ENCODE peak calls at places on chromosomes 12 and 14, in four cellular contexts. One of them, this sample, is unnamed.

GRCh38 chr12:66449531-66449930 is 147.2 kb downstream of the HELB start:
- DNase-seq in HepG2: no peak
- DNase-seq in A549: no peak
- DNase-seq in K562: no peak
- DNase-seq in this sample: no peak

GRCh38 chr12:10959777-10960176 is 20.7 kb upstream of the TAS2R14 start:
- DNase-seq in HepG2: peak; percentile 6
- DNase-seq in A549: no peak
- DNase-seq in K562: no peak
- DNase-seq in this sample: no peak

GRCh38 chr14:93081875-93082570 is 33.7 kb downstream of the ITPK1 start:
- DNase-seq in HepG2: no peak
- DNase-seq in K562: no peak
- DNase-seq in A549: no peak
- DNase-seq in this sample: no peak

GRCh38 chr12:44788731-44789130 is 87.4 kb downstream of the NELL2 start:
- DNase-seq in K562: no peak
- DNase-seq in A549: no peak
- DNase-seq in HepG2: no peak
- DNase-seq in this sample: no peak

GRCh38 chr14:93980464-93981201 is 4.3 kb upstream of the ASB2 start:
- DNase-seq in K562: no peak
- DNase-seq in A549: no peak
- DNase-seq in HepG2: no peak
- DNase-seq in this sample: no peak

GRCh38 chr14:29927596-29928341 is at the start of gene PRKD1:
- DNase-seq in HepG2: peak; percentile 28
- DNase-seq in A549: peak; percentile 65
- DNase-seq in K562: peak; percentile 68
- DNase-seq in this sample: peak; percentile 70

GRCh38 chr12:46473634-46474201 is 101.1 kb upstream of the SLC38A2 start:
- DNase-seq in HepG2: peak; percentile 95
- DNase-seq in A549: peak; percentile 86
- DNase-seq in K562: peak; percentile 56
- DNase-seq in this sample: no peak

GRCh38 chr12:532908-533565 is 73.3 kb downstream of the B4GALNT3 start:
- DNase-seq in HepG2: no peak
- DNase-seq in K562: no peak
- DNase-seq in A549: no peak
- DNase-seq in this sample: no peak

GRCh38 chr14:74611672-74612345 is at the start of gene LTBP2:
- DNase-seq in HepG2: no peak
- DNase-seq in K562: no peak
- DNase-seq in A549: no peak
- DNase-seq in this sample: peak; percentile 26

GRCh38 chr12:76883151-76883550 is 4.3 kb upstream of the CSRP2 start:
- DNase-seq in K562: peak; percentile 43
- DNase-seq in A549: no peak
- DNase-seq in HepG2: no peak
- DNase-seq in this sample: no peak

GRCh38 chr12:50677858-50678257 is 86.0 kb upstream of the ATF1 start:
- DNase-seq in K562: no peak
- DNase-seq in A549: no peak
- DNase-seq in HepG2: no peak
- DNase-seq in this sample: no peak

GRCh38 chr12:65923228-65923627 is 98.9 kb downstream of the HMGA2 start:
- DNase-seq in A549: no peak
- DNase-seq in K562: no peak
- DNase-seq in HepG2: no peak
- DNase-seq in this sample: no peak

GRCh38 chr14:22630486-22630885 is 13.7 kb downstream of the OR6J1 start:
- DNase-seq in HepG2: no peak
- DNase-seq in A549: no peak
- DNase-seq in K562: no peak
- DNase-seq in this sample: no peak

DNA sequence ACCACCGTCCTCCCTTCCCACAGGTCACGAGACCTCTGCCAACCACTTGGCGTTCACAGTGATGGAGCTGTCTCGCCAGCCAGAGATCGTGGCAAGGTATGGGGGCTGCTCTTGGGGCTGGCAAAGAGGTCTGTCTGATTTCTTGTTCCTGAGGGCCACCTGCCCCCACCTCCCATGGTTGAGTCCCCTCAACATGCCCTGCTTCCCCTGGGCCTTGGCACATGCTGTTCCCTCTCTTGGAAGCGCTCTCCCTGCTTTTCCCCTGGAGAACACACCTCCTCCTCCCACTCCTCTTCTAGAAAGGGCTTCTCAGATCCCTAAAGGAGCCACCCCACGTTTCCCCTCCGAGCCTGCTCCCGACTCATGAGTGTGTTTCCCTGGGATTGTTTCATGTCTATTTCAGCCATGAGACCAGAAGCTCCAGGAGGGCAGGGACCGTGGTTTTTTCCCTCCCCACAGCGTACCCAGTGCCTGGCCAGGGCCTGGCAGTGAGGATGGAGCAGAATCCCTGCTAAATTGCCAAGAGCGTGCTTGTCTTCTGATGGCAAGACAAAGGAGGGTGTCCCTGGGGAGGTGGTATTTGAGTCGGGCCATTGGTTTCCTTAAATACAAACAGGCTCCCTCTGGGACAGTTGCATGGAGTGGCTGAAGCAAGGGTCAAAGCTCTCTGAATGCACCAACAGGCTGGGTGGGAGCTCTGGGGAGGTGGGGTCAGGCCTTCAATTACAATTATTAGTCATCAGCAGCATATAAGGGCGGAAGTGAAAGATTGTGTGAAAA is 34.1 kb downstream of the CYP46A1 start:
- DNase-seq in HepG2: no peak
- DNase-seq in K562: no peak
- DNase-seq in A549: no peak
- DNase-seq in this sample: no peak
- TF ChIP-seq HMGXB4 in HepG2: no peak
- TF ChIP-seq HMGXB4 in K562: no peak
- TF ChIP-seq HMGXB4 in A549: no peak
- TF ChIP-seq HMGXB4 in this sample: no peak

DNA sequence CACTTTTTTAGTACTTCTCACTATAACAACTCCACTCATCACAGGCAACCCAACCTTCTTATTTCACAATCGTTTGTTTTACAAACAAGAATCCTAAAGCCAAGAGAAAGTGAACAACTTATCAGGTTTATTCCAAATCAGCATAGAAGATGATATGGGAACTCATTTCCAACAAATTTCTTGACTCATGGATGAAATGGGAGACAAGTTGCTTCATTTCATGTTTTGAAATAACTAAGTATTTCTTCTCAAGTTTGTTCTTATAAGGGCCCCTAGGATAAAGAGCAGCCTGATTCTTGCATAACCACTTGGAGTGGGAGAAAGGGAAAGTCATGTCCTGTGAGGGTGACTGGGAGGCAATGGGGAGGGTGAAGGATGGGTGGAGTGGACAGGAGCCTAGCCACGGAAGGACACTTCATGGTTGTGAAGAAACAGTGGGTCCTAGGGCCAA is 168.3 kb downstream of the DUSP6 start:
- DNase-seq in A549: no peak
- DNase-seq in HepG2: no peak
- DNase-seq in K562: no peak
- DNase-seq in this sample: no peak
- TF ChIP-seq HMGXB4 in A549: no peak
- TF ChIP-seq HMGXB4 in HepG2: no peak
- TF ChIP-seq HMGXB4 in K562: no peak
- TF ChIP-seq HMGXB4 in this sample: no peak

GRCh38 chr12:19893514-19893913 is 454.2 kb downstream of the AEBP2 start:
- DNase-seq in A549: peak; percentile 27
- DNase-seq in K562: no peak
- DNase-seq in HepG2: no peak
- DNase-seq in this sample: no peak
- TF ChIP-seq HMGXB4 in A549: no peak
- TF ChIP-seq HMGXB4 in K562: no peak
- TF ChIP-seq HMGXB4 in HepG2: no peak
- TF ChIP-seq HMGXB4 in this sample: no peak

GRCh38 chr12:98440165-98440581 is 75.2 kb upstream of the TMPO start:
- DNase-seq in K562: peak; percentile 87
- DNase-seq in HepG2: no peak
- DNase-seq in A549: no peak
- DNase-seq in this sample: no peak

GRCh38 chr12:98449601-98450000 is 65.8 kb upstream of the TMPO start:
- DNase-seq in A549: no peak
- DNase-seq in HepG2: no peak
- DNase-seq in K562: no peak
- DNase-seq in this sample: no peak

GRCh38 chr12:98446716-98447115 is 68.7 kb upstream of the TMPO start:
- DNase-seq in A549: no peak
- DNase-seq in K562: no peak
- DNase-seq in HepG2: no peak
- DNase-seq in this sample: no peak

DNA sequence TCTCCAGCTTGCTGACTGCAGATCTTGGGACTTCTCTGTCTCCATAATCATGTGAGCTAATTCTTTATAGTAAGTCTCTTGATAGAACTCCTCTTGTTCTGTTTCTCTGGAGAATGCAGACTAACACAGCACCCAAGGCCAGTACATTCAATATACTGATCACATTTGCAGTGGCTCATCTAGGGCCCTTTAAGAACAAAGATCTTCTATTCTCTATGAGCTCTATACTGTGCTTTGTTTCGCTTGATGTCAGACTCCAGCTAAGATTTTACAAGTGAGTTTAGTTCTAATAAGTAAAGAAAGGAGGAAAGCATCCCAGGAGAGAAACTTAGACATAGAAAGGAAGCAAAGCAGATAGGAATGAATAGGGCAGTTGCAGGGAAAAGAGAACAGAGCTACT is 69.3 kb upstream of the TMPO start:
- DNase-seq in A549: no peak
- DNase-seq in HepG2: no peak
- DNase-seq in K562: no peak
- DNase-seq in this sample: no peak
- TF ChIP-seq HMGXB4 in A549: no peak
- TF ChIP-seq HMGXB4 in HepG2: no peak
- TF ChIP-seq HMGXB4 in K562: no peak
- TF ChIP-seq HMGXB4 in this sample: no peak

GRCh38 chr12:27583981-27584380 is 60.0 kb downstream of the PPFIBP1 start:
- DNase-seq in K562: no peak
- DNase-seq in A549: no peak
- DNase-seq in HepG2: no peak
- DNase-seq in this sample: no peak
- TF ChIP-seq HMGXB4 in K562: no peak
- TF ChIP-seq HMGXB4 in A549: no peak
- TF ChIP-seq HMGXB4 in HepG2: no peak
- TF ChIP-seq HMGXB4 in this sample: no peak

GRCh38 chr12:53468286-53468685 is 16.4 kb downstream of the PCBP2 start:
- DNase-seq in A549: no peak
- DNase-seq in HepG2: no peak
- DNase-seq in K562: no peak
- DNase-seq in this sample: no peak
- TF ChIP-seq HMGXB4 in A549: no peak
- TF ChIP-seq HMGXB4 in HepG2: no peak
- TF ChIP-seq HMGXB4 in K562: no peak
- TF ChIP-seq HMGXB4 in this sample: no peak

This sample was measured in WTC11.